ENCODE peak calls at places on chromosomes 11 and 22, in ten cellular contexts. Y, Z, M, B, D, Q, C, V, P and T are unnamed samples.

GRCh38 chr11:96459751-96460150 is 69.9 kb downstream of the JRKL start:
- DNase-seq in Z (no peak), Y (no peak), B (no peak), M (no peak), C (no peak), Q (no peak), V (no peak), D (no peak), P (no peak), T (no peak)

GRCh38 chr22:31313366-31314147 is 21.3 kb upstream of the PIK3IP1 start:
- DNase-seq in C (peak; percentile 86), M (no peak), Y (no peak), P (peak; percentile 59), V (peak; percentile 67), D (peak; percentile 57), Q (peak; percentile 41), B (peak; percentile 78), Z (peak; percentile 78), T (peak; percentile 86)

GRCh38 chr11:44133335-44133946 is 38.0 kb downstream of the EXT2 start:
- DNase-seq in Y (no peak), B (peak; percentile 69), V (no peak), M (no peak), Z (no peak), D (peak; percentile 8), P (no peak), Q (no peak), C (no peak), T (no peak)

GRCh38 chr11:17596310-17596669 is 49.2 kb downstream of the OTOG start:
- DNase-seq in D (no peak), M (no peak), P (no peak), Y (no peak), V (no peak), B (no peak), Q (no peak), Z (no peak), C (no peak), T (peak; percentile 26)

GRCh38 chr11:76524919-76525318 is 80.1 kb downstream of the EMSY start:
- DNase-seq in B (no peak), V (no peak), Z (peak; percentile 1), Q (no peak), Y (no peak), M (no peak), P (no peak), D (no peak), C (no peak), T (no peak)

GRCh38 chr11:18329196-18329870 is 7.0 kb downstream of the GTF2H1 start:
- DNase-seq in B (no peak), V (no peak), C (no peak), M (no peak), Y (no peak), D (no peak), Z (no peak), Q (no peak), P (no peak), T (no peak)

GRCh38 chr11:116930177-116930576 is 92.8 kb upstream of the APOA1 start:
- DNase-seq in C (no peak), Q (peak; percentile 25), B (peak; percentile 30), M (no peak), D (no peak), Y (no peak), V (no peak), Z (no peak), P (no peak), T (no peak)

GRCh38 chr11:103920449-103920848 is 116.0 kb upstream of the DDI1 start:
- DNase-seq in P (no peak), D (no peak), Q (no peak), V (no peak), M (no peak), Z (no peak), Y (no peak), C (no peak), B (no peak), T (no peak)

GRCh38 chr22:38828616-38829205 is 15.1 kb downstream of the NPTXR start:
- DNase-seq in Y (no peak), C (no peak), B (no peak), M (no peak), Q (no peak), Z (no peak), P (no peak), D (no peak), V (no peak), T (peak; percentile 51)

GRCh38 chr11:30706276-30706675 is 120.1 kb upstream of the MPPED2 start:
- DNase-seq in P (no peak), Y (no peak), Z (no peak), B (no peak), M (no peak), Q (no peak), V (no peak), C (no peak), D (no peak), T (no peak)

GRCh38 chr11:4203603-4204360 is 109.2 kb downstream of the RRM1 start:
- DNase-seq in Q (no peak), V (no peak), C (no peak), Z (no peak), P (no peak), Y (no peak), M (no peak), B (peak; percentile 30), D (no peak), T (no peak)

GRCh38 chr11:95364324-95365295 is 133.6 kb upstream of the SESN3 start:
- DNase-seq in B (no peak), V (no peak), Z (no peak), C (no peak), D (no peak), Q (no peak), Y (no peak), M (no peak), P (no peak), T (no peak)

GRCh38 chr11:70454197-70454767 is 56.0 kb downstream of the CTTN start:
- DNase-seq in D (no peak), Y (no peak), P (no peak), M (no peak), Q (no peak), V (no peak), C (no peak), Z (peak; percentile 36), B (no peak), T (peak; percentile 32)

GRCh38 chr11:124946735-124947141 is 7.3 kb upstream of the CCDC15 start:
- DNase-seq in C (no peak), V (no peak), Y (no peak), B (no peak), P (no peak), Z (no peak), D (no peak), Q (no peak), M (no peak), T (no peak)

GRCh38 chr22:35212020-35212419 is 45.3 kb upstream of the HMGXB4 start:
- DNase-seq in Y (no peak), D (no peak), C (no peak), V (no peak), Z (no peak), B (no peak), P (no peak), Q (no peak), M (no peak), T (no peak)

GRCh38 chr11:134761361-134761760 is 349.3 kb upstream of the B3GAT1 start:
- DNase-seq in B (no peak), V (no peak), P (no peak), D (no peak), Y (no peak), Q (no peak), M (no peak), Z (no peak), C (no peak), T (no peak)

GRCh38 chr22:27153386-27153785 is 496.0 kb downstream of the MIAT start:
- DNase-seq in Y (no peak), Q (no peak), B (no peak), Z (no peak), P (no peak), M (no peak), D (no peak), C (no peak), V (no peak), T (no peak)

GRCh38 chr11:36391062-36391461 is 95.0 kb downstream of the PRR5L start:
- DNase-seq in V (peak; percentile 23), Z (no peak), B (no peak), M (no peak), P (no peak), Y (no peak), Q (no peak), C (peak; percentile 16), D (peak; percentile 25), T (no peak)

GRCh38 chr11:78219493-78220217 is 30.9 kb downstream of the USP35 start:
- DNase-seq in V (no peak), C (peak; percentile 34), Y (no peak), B (no peak), P (no peak), D (no peak), M (no peak), Z (no peak), Q (no peak), T (no peak)

GRCh38 chr11:77121876-77122575 is 6.0 kb upstream of the MYO7A start:
- DNase-seq in C (no peak), M (no peak), D (no peak), V (no peak), Q (no peak), Y (no peak), P (no peak), Z (no peak), B (no peak), T (peak; percentile 31)

GRCh38 chr11:90757851-90758494 is 535.1 kb upstream of the CHORDC1 start:
- DNase-seq in M (no peak), Q (no peak), Y (no peak), P (no peak), B (no peak), Z (no peak), D (no peak), V (no peak), C (no peak), T (no peak)

GRCh38 chr22:24758164-24758799 is 16.2 kb downstream of the PIWIL3 start:
- DNase-seq in Y (no peak), D (peak; percentile 75), Q (peak; percentile 38), B (peak; percentile 66), Z (no peak), M (no peak), P (peak; percentile 37), C (peak; percentile 60), V (peak; percentile 25), T (peak; percentile 74)

GRCh38 chr11:4610258-4610935 is 2.4 kb upstream of the TRIM68 start:
- DNase-seq in Z (no peak), P (no peak), C (no peak), Q (no peak), M (no peak), D (no peak), B (no peak), Y (no peak), V (no peak), T (no peak)

GRCh38 chr11:197741-198235 is 4.9 kb downstream of the SCGB1C1 start:
- DNase-seq in Z (no peak), M (no peak), C (no peak), Y (no peak), D (no peak), P (no peak), B (no peak), Q (no peak), V (no peak), T (no peak)

GRCh38 chr11:15889353-15889752 is 467.0 kb downstream of the SOX6 start:
- DNase-seq in C (no peak), Q (no peak), B (no peak), Z (no peak), V (no peak), M (no peak), D (no peak), P (no peak), Y (no peak), T (no peak)

GRCh38 chr11:48075637-48076036 is 95.3 kb downstream of the PTPRJ start:
- DNase-seq in P (no peak), V (no peak), D (no peak), Q (no peak), B (no peak), M (no peak), Z (no peak), Y (no peak), C (peak; percentile 17), T (no peak)

GRCh38 chr11:83219095-83219494 is 25.6 kb downstream of the ANKRD42 start:
- DNase-seq in Q (no peak), Y (no peak), V (no peak), D (no peak), C (no peak), P (no peak), Z (no peak), B (peak; percentile 29), M (no peak), T (no peak)

GRCh38 chr11:134097146-134097545 is 28.3 kb downstream of the JAM3 start:
- DNase-seq in B (no peak), Y (no peak), V (no peak), Z (no peak), M (no peak), P (no peak), D (no peak), Q (no peak), C (no peak), T (no peak)